ENCODE peak calls at places on chromosomes 12 and 14, in four cellular contexts. One of them, this sample, is unnamed.

GRCh38 chr12:72510772-72511171 is 238.6 kb downstream of the TRHDE start:
- DNase-seq in foreskin fibroblast: no peak
- DNase-seq in LoVo: no peak
- DNase-seq in sigmoid colon: no peak
- DNase-seq in this sample: no peak

GRCh38 chr14:21025374-21026151 is 702 bp upstream of the NDRG2 start:
- DNase-seq in foreskin fibroblast: no peak
- DNase-seq in LoVo: no peak
- DNase-seq in sigmoid colon: peak; percentile 96
- DNase-seq in this sample: peak; percentile 10

GRCh38 chr12:70784042-70784668 is 136.4 kb downstream of the PTPRR start:
- DNase-seq in foreskin fibroblast: no peak
- DNase-seq in LoVo: no peak
- DNase-seq in sigmoid colon: no peak
- DNase-seq in this sample: no peak

GRCh38 chr12:109757671-109758265 is 44.1 kb downstream of the FAM222A start:
- DNase-seq in foreskin fibroblast: no peak
- DNase-seq in LoVo: no peak
- DNase-seq in sigmoid colon: peak; percentile 44
- DNase-seq in this sample: no peak

GRCh38 chr12:131921866-131922769 is 7.0 kb upstream of the PUS1 start:
- DNase-seq in foreskin fibroblast: no peak
- DNase-seq in LoVo: no peak
- DNase-seq in sigmoid colon: no peak
- DNase-seq in this sample: no peak

GRCh38 chr12:597926-598568 is 65.2 kb downstream of the NINJ2 start:
- DNase-seq in foreskin fibroblast: no peak
- DNase-seq in LoVo: no peak
- DNase-seq in sigmoid colon: peak; percentile 33
- DNase-seq in this sample: no peak

GRCh38 chr12:115088328-115088994 is 404.5 kb upstream of the TBX3 start:
- DNase-seq in foreskin fibroblast: peak; percentile 40
- DNase-seq in LoVo: no peak
- DNase-seq in sigmoid colon: no peak
- DNase-seq in this sample: no peak

GRCh38 chr14:64296561-64296960 is 2.4 kb upstream of the ESR2 start:
- DNase-seq in foreskin fibroblast: peak; percentile 34
- DNase-seq in LoVo: no peak
- DNase-seq in sigmoid colon: no peak
- DNase-seq in this sample: no peak

GRCh38 chr12:98896938-98897337 is 251.8 kb downstream of the APAF1 start:
- DNase-seq in foreskin fibroblast: no peak
- DNase-seq in LoVo: no peak
- DNase-seq in sigmoid colon: no peak
- DNase-seq in this sample: no peak

GRCh38 chr14:60616326-60617044 is 32.8 kb downstream of the SIX1 start:
- DNase-seq in foreskin fibroblast: no peak
- DNase-seq in LoVo: no peak
- DNase-seq in sigmoid colon: no peak
- DNase-seq in this sample: no peak

GRCh38 chr14:99724196-99724891 is 40.2 kb downstream of the CYP46A1 start:
- DNase-seq in foreskin fibroblast: no peak
- DNase-seq in LoVo: no peak
- DNase-seq in sigmoid colon: no peak
- DNase-seq in this sample: no peak

GRCh38 chr12:3148366-3149000 is 71.3 kb downstream of the TSPAN9 start:
- DNase-seq in foreskin fibroblast: no peak
- DNase-seq in LoVo: no peak
- DNase-seq in sigmoid colon: no peak
- DNase-seq in this sample: no peak

GRCh38 chr12:125070661-125071390 is 5.6 kb downstream of the AACS start:
- DNase-seq in foreskin fibroblast: no peak
- DNase-seq in LoVo: no peak
- DNase-seq in sigmoid colon: peak; percentile 11
- DNase-seq in this sample: no peak

GRCh38 chr14:68563256-68564131 is 229.4 kb downstream of the ZFP36L1 start:
- DNase-seq in foreskin fibroblast: no peak
- DNase-seq in LoVo: no peak
- DNase-seq in sigmoid colon: no peak
- DNase-seq in this sample: no peak

GRCh38 chr12:116687888-116688287 is 50.0 kb downstream of the SPRING1 start:
- DNase-seq in foreskin fibroblast: no peak
- DNase-seq in LoVo: no peak
- DNase-seq in sigmoid colon: no peak
- DNase-seq in this sample: peak; percentile 61

GRCh38 chr14:105926415-105927093 is 400.2 kb downstream of the TMEM121 start:
- DNase-seq in foreskin fibroblast: no peak
- DNase-seq in LoVo: no peak
- DNase-seq in sigmoid colon: peak; percentile 57
- DNase-seq in this sample: no peak

GRCh38 chr12:5518584-5519365 is 86.9 kb downstream of the NTF3 start:
- DNase-seq in foreskin fibroblast: no peak
- DNase-seq in LoVo: no peak
- DNase-seq in sigmoid colon: no peak
- DNase-seq in this sample: no peak

GRCh38 chr12:17076335-17076734 is 470.4 kb upstream of the LMO3 start:
- DNase-seq in foreskin fibroblast: no peak
- DNase-seq in LoVo: no peak
- DNase-seq in sigmoid colon: no peak
- DNase-seq in this sample: no peak

GRCh38 chr12:122029620-122030426 is 8.1 kb downstream of the BCL7A start:
- DNase-seq in foreskin fibroblast: no peak
- DNase-seq in LoVo: no peak
- DNase-seq in sigmoid colon: no peak
- DNase-seq in this sample: no peak

GRCh38 chr12:95505039-95505438 is 31.1 kb downstream of the METAP2 start:
- DNase-seq in foreskin fibroblast: no peak
- DNase-seq in LoVo: no peak
- DNase-seq in sigmoid colon: no peak
- DNase-seq in this sample: no peak

GRCh38 chr12:124332068-124332672 is 37.3 kb downstream of the RFLNA start:
- DNase-seq in foreskin fibroblast: no peak
- DNase-seq in LoVo: no peak
- DNase-seq in sigmoid colon: no peak
- DNase-seq in this sample: no peak

GRCh38 chr12:127531561-127531960 is 735.4 kb upstream of the TMEM132C start:
- DNase-seq in foreskin fibroblast: no peak
- DNase-seq in LoVo: no peak
- DNase-seq in sigmoid colon: no peak
- DNase-seq in this sample: no peak

GRCh38 chr12:92144631-92145480 is 790 bp downstream of the BTG1 start:
- DNase-seq in foreskin fibroblast: peak; percentile 67
- DNase-seq in LoVo: peak; percentile 80
- DNase-seq in sigmoid colon: peak; percentile 78
- DNase-seq in this sample: peak; percentile 14

GRCh38 chr14:59882957-59883356 is 12.4 kb upstream of the RTN1 start:
- DNase-seq in foreskin fibroblast: no peak
- DNase-seq in LoVo: no peak
- DNase-seq in sigmoid colon: no peak
- DNase-seq in this sample: no peak

GRCh38 chr14:32697704-32698103 is 241.0 kb upstream of the NPAS3 start:
- DNase-seq in foreskin fibroblast: peak; percentile 64
- DNase-seq in LoVo: no peak
- DNase-seq in sigmoid colon: no peak
- DNase-seq in this sample: no peak

GRCh38 chr14:77782202-77782601 is 17.7 kb upstream of the ADCK1 start:
- DNase-seq in foreskin fibroblast: no peak
- DNase-seq in LoVo: no peak
- DNase-seq in sigmoid colon: no peak
- DNase-seq in this sample: no peak

GRCh38 chr12:79983492-79983891 is 48.6 kb upstream of the PPP1R12A start:
- DNase-seq in foreskin fibroblast: peak; percentile 88
- DNase-seq in LoVo: peak; percentile 12
- DNase-seq in sigmoid colon: no peak
- DNase-seq in this sample: no peak

GRCh38 chr12:6202846-6203245 is 2.6 kb downstream of the CD9 start:
- DNase-seq in foreskin fibroblast: no peak
- DNase-seq in LoVo: no peak
- DNase-seq in sigmoid colon: no peak
- DNase-seq in this sample: no peak

GRCh38 chr14:35046751-35047536 is 872 bp downstream of the FAM177A1 start:
- DNase-seq in foreskin fibroblast: no peak
- DNase-seq in LoVo: peak; percentile 62
- DNase-seq in sigmoid colon: no peak
- DNase-seq in this sample: peak; percentile 38

GRCh38 chr12:109677323-109677722 is 36.3 kb upstream of the FAM222A start:
- DNase-seq in foreskin fibroblast: no peak
- DNase-seq in LoVo: no peak
- DNase-seq in sigmoid colon: no peak
- DNase-seq in this sample: no peak

GRCh38 chr14:53368714-53369191 is 215.6 kb upstream of the DDHD1 start:
- DNase-seq in foreskin fibroblast: peak; percentile 83
- DNase-seq in LoVo: no peak
- DNase-seq in sigmoid colon: no peak
- DNase-seq in this sample: no peak

GRCh38 chr12:87848248-87848868 is 180.8 kb downstream of the C12orf50 start:
- DNase-seq in foreskin fibroblast: peak; percentile 21
- DNase-seq in LoVo: peak; percentile 78
- DNase-seq in sigmoid colon: no peak
- DNase-seq in this sample: peak; percentile 23

GRCh38 chr12:28527631-28528249 is 337.5 kb downstream of the CCDC91 start:
- DNase-seq in foreskin fibroblast: no peak
- DNase-seq in LoVo: no peak
- DNase-seq in sigmoid colon: no peak
- DNase-seq in this sample: no peak

GRCh38 chr12:19196959-19197630 is 67.6 kb downstream of the PLEKHA5 start:
- DNase-seq in foreskin fibroblast: no peak
- DNase-seq in LoVo: no peak
- DNase-seq in sigmoid colon: no peak
- DNase-seq in this sample: no peak

GRCh38 chr12:123120452-123121166 is 30.3 kb downstream of the PITPNM2 start:
- DNase-seq in foreskin fibroblast: peak; percentile 38
- DNase-seq in LoVo: no peak
- DNase-seq in sigmoid colon: no peak
- DNase-seq in this sample: no peak

GRCh38 chr12:109461049-109461845 is 15.9 kb downstream of the KCTD10 start:
- DNase-seq in foreskin fibroblast: peak; percentile 48
- DNase-seq in LoVo: peak; percentile 24
- DNase-seq in sigmoid colon: no peak
- DNase-seq in this sample: peak; percentile 29

GRCh38 chr12:52298677-52299076 is 7.3 kb upstream of the KRT81 start:
- DNase-seq in foreskin fibroblast: no peak
- DNase-seq in LoVo: no peak
- DNase-seq in sigmoid colon: no peak
- DNase-seq in this sample: no peak